ENCODE peak calls at places on chromosomes 11 and 22, in six cellular contexts. Z is NCI-H524; C is AG04450; R is CD8-positive, alpha-beta memory T cell; J is LHCN-M2; L is osteocyte. E is an unnamed sample.
A peak's percentile ranks its signal among the peaks of the same experiment; 100 is the strongest.

GRCh38 chr22:38240734-38241252 is 32.0 kb downstream of the TMEM184B start:
- DNase-seq in Z (no peak), C (peak; percentile 56), R (no peak), J (peak; percentile 97), L (no peak), E (peak; percentile 91)

GRCh38 chr11:110379936-110380335 is 49.8 kb upstream of the FDX1 start:
- DNase-seq in Z (no peak), C (no peak), R (no peak), J (no peak), L (no peak), E (no peak)

GRCh38 chr11:2517386-2518064 is 72.7 kb downstream of the KCNQ1 start:
- DNase-seq in Z (no peak), C (no peak), R (no peak), J (no peak), L (peak; percentile 74), E (no peak)

GRCh38 chr22:45077826-45078334 is 68.1 kb upstream of the PHF21B start:
- DNase-seq in Z (no peak), C (no peak), R (no peak), J (no peak), L (no peak), E (no peak)

GRCh38 chr22:19880786-19881569 is 26.3 kb upstream of the GNB1L start:
- DNase-seq in Z (no peak), C (peak; percentile 87), R (no peak), J (peak; percentile 97), L (peak; percentile 94), E (peak; percentile 88)

GRCh38 chr11:73659961-73660360 is 13.6 kb downstream of the PLEKHB1 start:
- DNase-seq in Z (no peak), C (no peak), R (no peak), J (no peak), L (no peak), E (peak; percentile 73)

GRCh38 chr22:38775656-38776055 is 18.3 kb downstream of the DNAL4 start:
- DNase-seq in Z (no peak), C (no peak), R (no peak), J (no peak), L (no peak), E (no peak)

GRCh38 chr11:113626736-113627135 is 79.4 kb downstream of the TMPRSS5 start:
- DNase-seq in Z (no peak), C (no peak), R (no peak), J (no peak), L (no peak), E (no peak)

GRCh38 chr11:129846508-129847335 is 31.1 kb downstream of the TMEM45B start:
- DNase-seq in Z (no peak), C (peak; percentile 80), R (no peak), J (peak; percentile 96), L (no peak), E (peak; percentile 94)

GRCh38 chr11:76263166-76263565 is 56.9 kb upstream of the WNT11 start:
- DNase-seq in Z (no peak), C (no peak), R (no peak), J (no peak), L (no peak), E (no peak)

GRCh38 chr11:110029714-110030113 is 63.5 kb upstream of the ZC3H12C start:
- DNase-seq in Z (no peak), C (no peak), R (no peak), J (no peak), L (no peak), E (no peak)

GRCh38 chr11:67437082-67437821 is at the start of gene PTPRCAP:
- DNase-seq in Z (no peak), C (no peak), R (peak; percentile 76), J (no peak), L (no peak), E (no peak)

GRCh38 chr11:121844016-121844415 is 272.0 kb downstream of the BLID start:
- DNase-seq in Z (no peak), C (no peak), R (no peak), J (peak; percentile 4), L (no peak), E (no peak)

GRCh38 chr11:27174672-27175210 is 134.1 kb downstream of the BBOX1 start:
- DNase-seq in Z (no peak), C (no peak), R (no peak), J (no peak), L (no peak), E (peak; percentile 34)

GRCh38 chr22:46113910-46114517 is 36.3 kb upstream of the PPARA start:
- DNase-seq in Z (no peak), C (no peak), R (no peak), J (peak; percentile 19), L (no peak), E (no peak)

GRCh38 chr11:62923634-62924411 is 2.7 kb upstream of the CHRM1 start:
- DNase-seq in Z (no peak), C (no peak), R (no peak), J (no peak), L (no peak), E (peak; percentile 36)

GRCh38 chr11:111336582-111337256 is 38.4 kb downstream of the POU2AF3 start:
- DNase-seq in Z (no peak), C (no peak), R (no peak), J (no peak), L (no peak), E (peak; percentile 39)

GRCh38 chr11:1751999-1752906 is 1.9 kb upstream of the IFITM10 start:
- DNase-seq in Z (no peak), C (no peak), R (no peak), J (no peak), L (no peak), E (no peak)

GRCh38 chr22:44773082-44773481 is 20.7 kb downstream of the ARHGAP8 start:
- DNase-seq in Z (no peak), C (no peak), R (no peak), J (no peak), L (no peak), E (no peak)

E was measured in epithelial cell of esophagus.